ENCODE peak calls at places on chromosome 17, in nine cellular contexts. M is GM06990, Y is AG04449, X is OCI-LY7, R is astrocyte of the cerebellum, F is neural progenitor cell, L is mammary epithelial cell, Z is coronary artery, V is ovary. B is an unnamed sample.

GRCh38 chr17:21355586-21355985 is 20.6 kb upstream of the KCNJ12 start:
- DNase-seq in M (no peak), Y (no peak), X (no peak), R (no peak), F (no peak), L (no peak), Z (no peak), V (no peak), B (no peak)

GRCh38 chr17:75876190-75876937 is 2.0 kb downstream of the TRIM47 start:
- DNase-seq in M (peak; percentile 78), Y (no peak), X (peak; percentile 96), R (no peak), F (peak; percentile 71), L (peak; percentile 83), Z (no peak), V (no peak), B (no peak)

GRCh38 chr17:78812849-78813248 is 27.8 kb downstream of the USP36 start:
- DNase-seq in M (no peak), Y (no peak), X (no peak), R (no peak), F (no peak), L (no peak), Z (no peak), V (no peak), B (no peak)

GRCh38 chr17:10126554-10127493 is 71.6 kb downstream of the GAS7 start:
- DNase-seq in M (no peak), Y (no peak), X (no peak), R (no peak), F (peak; percentile 19), L (no peak), Z (no peak), V (peak; percentile 72), B (no peak)

GRCh38 chr17:74678541-74678940 is 34.2 kb downstream of the CD300LF start:
- DNase-seq in M (no peak), Y (no peak), X (no peak), R (no peak), F (no peak), L (no peak), Z (peak; percentile 22), V (no peak), B (no peak)

GRCh38 chr17:48055531-48056245 is 7.5 kb downstream of the NFE2L1 start:
- DNase-seq in M (peak; percentile 41), Y (peak; percentile 79), X (peak; percentile 83), R (no peak), F (peak; percentile 33), L (peak; percentile 52), Z (no peak), V (no peak), B (peak; percentile 55)

GRCh38 chr17:33015716-33016346 is 24.2 kb downstream of the SPACA3 start:
- DNase-seq in M (no peak), Y (no peak), X (no peak), R (no peak), F (no peak), L (peak; percentile 65), Z (peak; percentile 64), V (no peak), B (no peak)

GRCh38 chr17:32998111-32998892 is 6.7 kb downstream of the SPACA3 start:
- DNase-seq in M (peak; percentile 35), Y (no peak), X (peak; percentile 61), R (peak; percentile 32), F (peak; percentile 85), L (peak; percentile 61), Z (no peak), V (peak; percentile 83), B (peak; percentile 26)

GRCh38 chr17:34261568-34261967 is 6.5 kb downstream of the CCL2 start:
- DNase-seq in M (no peak), Y (no peak), X (no peak), R (no peak), F (no peak), L (no peak), Z (no peak), V (no peak), B (no peak)

GRCh38 chr17:1035546-1036170 is 38.7 kb downstream of the TIMM22 start:
- DNase-seq in M (no peak), Y (no peak), X (no peak), R (no peak), F (no peak), L (no peak), Z (no peak), V (no peak), B (no peak)

GRCh38 chr17:44220211-44221071 is 966 bp upstream of the UBTF start:
- DNase-seq in M (peak; percentile 77), Y (no peak), X (peak; percentile 77), R (no peak), F (peak; percentile 71), L (peak; percentile 55), Z (no peak), V (peak; percentile 52), B (no peak)
- TF ChIP-seq CTCF in M (no peak), Y (no peak), X (no peak), R (no peak), F (no peak), L (peak; percentile 3), Z (no peak), V (no peak), B (no peak)

GRCh38 chr17:42457107-42457787 is 1.4 kb upstream of the ATP6V0A1 start:
- DNase-seq in M (peak; percentile 48), Y (no peak), X (peak; percentile 39), R (no peak), F (no peak), L (no peak), Z (no peak), V (no peak), B (no peak)

GRCh38 chr17:42458497-42459255 is at the start of gene ATP6V0A1:
- DNase-seq in M (peak; percentile 92), Y (no peak), X (peak; percentile 91), R (peak; percentile 34), F (peak; percentile 93), L (peak; percentile 70), Z (peak; percentile 97), V (peak; percentile 97), B (no peak)

GRCh38 chr17:42460371-42460770 is 1.7 kb downstream of the ATP6V0A1 start:
- DNase-seq in M (no peak), Y (no peak), X (no peak), R (no peak), F (no peak), L (no peak), Z (no peak), V (no peak), B (no peak)

GRCh38 chr17:42459256-42459982 is 741 bp downstream of the ATP6V0A1 start:
- DNase-seq in M (no peak), Y (no peak), X (peak; percentile 59), R (no peak), F (peak; percentile 41), L (peak; percentile 63), Z (peak; percentile 75), V (peak; percentile 77), B (no peak)

DNA sequence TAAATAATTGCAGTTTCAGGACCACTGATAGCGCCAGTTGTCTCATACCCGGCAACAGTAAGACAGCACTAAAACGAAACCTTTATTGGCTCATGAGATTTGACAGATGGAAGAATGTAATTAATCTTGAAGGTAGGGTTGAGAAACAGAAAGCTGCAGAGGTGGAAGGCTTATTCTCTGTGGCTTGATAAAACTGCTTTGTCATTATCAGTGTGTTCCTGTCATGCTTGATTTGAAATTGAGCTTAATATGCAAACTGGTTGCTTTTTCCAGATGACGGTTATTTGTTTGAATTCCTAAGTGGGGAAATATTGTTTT is 1.3 kb downstream of the ATP6V0A1 start:
- DNase-seq in M (peak; percentile 26), Y (no peak), X (peak; percentile 42), R (no peak), F (peak; percentile 27), L (peak; percentile 54), Z (no peak), V (no peak), B (no peak)
- H3K4me3 ChIP-seq in M (peak overlapping the region; percentile 99), Y (peak overlapping the region; percentile 78), X (peak overlapping the region; percentile 84), R (peak overlapping the region; percentile 57), F (peak overlapping the region; percentile 70), L (peak overlapping the region; percentile 73), Z (peak overlapping the region; percentile 90), V (peak overlapping the region; percentile 86), B (peak overlapping the region; percentile 83)

DNA sequence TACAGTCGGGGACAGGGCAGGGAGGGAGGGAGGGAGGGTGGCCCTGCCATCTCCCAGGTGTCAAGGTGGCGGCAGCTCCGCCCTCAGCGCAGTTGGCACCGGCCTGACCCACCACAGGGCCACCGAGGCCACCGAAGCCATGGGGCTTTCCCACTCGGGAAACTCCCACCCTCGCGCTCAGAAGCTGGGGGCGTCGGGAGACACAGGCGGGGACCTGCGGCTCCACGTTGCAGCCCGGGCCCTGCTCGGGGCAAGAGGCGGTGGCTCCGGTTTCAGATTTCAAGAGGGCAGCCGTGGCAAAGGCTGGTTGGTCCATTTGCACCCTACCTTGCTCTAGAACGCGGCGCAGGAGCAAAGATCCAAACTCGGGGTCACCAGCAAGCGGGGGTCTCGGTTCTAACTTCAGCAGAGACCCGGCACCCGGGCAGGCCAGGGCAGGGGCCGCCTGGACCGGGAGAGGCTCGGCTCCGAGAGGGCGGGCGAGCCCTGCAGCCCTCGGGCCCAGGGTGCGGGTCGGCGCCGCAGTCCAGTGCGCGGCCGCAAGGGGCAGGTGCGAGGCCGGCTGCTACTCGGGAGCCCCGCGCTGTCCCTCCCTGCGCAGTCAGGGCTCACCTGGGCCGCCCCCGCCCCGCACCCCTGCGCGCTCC is 412 bp downstream of the CYB561 start:
- DNase-seq in M (peak; percentile 66), Y (no peak), X (no peak), R (no peak), F (peak; percentile 83), L (peak; percentile 68), Z (no peak), V (no peak), B (no peak)
- TF ChIP-seq CTCF in M (no peak), Y (peak; percentile 66), X (peak; percentile 17), R (peak; percentile 35), F (peak; percentile 68), L (peak; percentile 54), Z (peak; percentile 39), V (peak; percentile 43), B (peak; percentile 14)

GRCh38 chr17:49223517-49224197 is 6.9 kb downstream of the PHOSPHO1 start:
- DNase-seq in M (no peak), Y (no peak), X (peak; percentile 59), R (no peak), F (peak; percentile 77), L (no peak), Z (no peak), V (peak; percentile 52), B (no peak)

GRCh38 chr17:49223168-49223516 is 7.4 kb downstream of the PHOSPHO1 start:
- DNase-seq in M (no peak), Y (no peak), X (no peak), R (no peak), F (no peak), L (no peak), Z (no peak), V (no peak), B (no peak)

GRCh38 chr17:49224997-49225337 is 5.6 kb downstream of the PHOSPHO1 start:
- DNase-seq in M (no peak), Y (no peak), X (no peak), R (no peak), F (no peak), L (no peak), Z (no peak), V (no peak), B (no peak)

GRCh38 chr17:49225554-49226236 is 4.9 kb downstream of the PHOSPHO1 start:
- DNase-seq in M (no peak), Y (no peak), X (no peak), R (no peak), F (no peak), L (no peak), Z (no peak), V (no peak), B (no peak)

GRCh38 chr17:49224198-49224996 is 6.2 kb downstream of the PHOSPHO1 start:
- DNase-seq in M (peak; percentile 69), Y (no peak), X (peak; percentile 49), R (no peak), F (peak; percentile 53), L (no peak), Z (no peak), V (no peak), B (no peak)
- H3K4me3 ChIP-seq in M (no peak overlapping the region), Y (no peak overlapping the region), X (peak overlapping the region; percentile 35), R (no peak overlapping the region), F (peak overlapping the region; percentile 39), L (peak overlapping the region; percentile 11), Z (peak overlapping the region; percentile 39), V (no peak overlapping the region), B (no peak overlapping the region)